ENCODE peak calls at places on chromosomes 1 and 21, in nine cellular contexts. E, I, C, R, A, L, D, X and J are unnamed samples.

GRCh38 chr1:227543283-227544066 is 19.9 kb upstream of the ZNF678 start:
- DNase-seq in R (peak; percentile 3), E (no peak), X (no peak), D (no peak), C (peak; percentile 55), L (no peak), A (no peak), I (no peak), J (no peak)

GRCh38 chr1:145784409-145784808 is 39.5 kb downstream of the RNF115 start:
- DNase-seq in R (no peak), X (no peak), E (no peak), A (no peak), D (no peak), I (no peak), C (no peak), L (no peak), J (no peak)

GRCh38 chr1:171742577-171742922 is 685 bp upstream of the VAMP4 start:
- DNase-seq in C (no peak), R (no peak), I (no peak), A (peak; percentile 22), X (peak; percentile 28), D (no peak), L (peak; percentile 69), E (no peak), J (peak; percentile 13)

GRCh38 chr1:225944951-225945350 is 3.9 kb upstream of the LEFTY2 start:
- DNase-seq in D (no peak), A (no peak), C (peak; percentile 12), X (no peak), E (no peak), I (no peak), R (peak; percentile 85), L (no peak), J (no peak)

GRCh38 chr1:50023292-50024159 is at the start of gene AGBL4:
- DNase-seq in R (no peak), X (peak; percentile 73), C (peak; percentile 78), A (peak; percentile 2), D (no peak), I (no peak), L (peak; percentile 81), E (no peak), J (peak; percentile 13)

GRCh38 chr1:27952147-27952546 is 7.6 kb upstream of the XKR8 start:
- DNase-seq in D (no peak), I (no peak), L (no peak), R (no peak), X (no peak), A (no peak), C (no peak), E (no peak), J (no peak)

GRCh38 chr1:53292690-53293089 is 35.2 kb downstream of the LRP8 start:
- DNase-seq in R (no peak), L (no peak), X (no peak), C (no peak), E (no peak), D (no peak), I (no peak), A (no peak), J (no peak)

GRCh38 chr1:48536477-48536876 is 64.5 kb upstream of the SPATA6 start:
- DNase-seq in E (no peak), D (no peak), R (no peak), I (no peak), A (no peak), L (peak; percentile 28), X (no peak), C (no peak), J (no peak)

GRCh38 chr1:108947871-108948525 is 15.3 kb downstream of the CLCC1 start:
- DNase-seq in C (no peak), I (no peak), E (no peak), A (no peak), D (no peak), X (no peak), L (no peak), R (no peak), J (no peak)

GRCh38 chr21:17441370-17441769 is 71.5 kb upstream of the CXADR start:
- DNase-seq in I (no peak), E (no peak), D (no peak), C (no peak), L (no peak), A (no peak), R (no peak), X (peak; percentile 81), J (peak; percentile 100)

GRCh38 chr1:17718136-17718535 is 37.0 kb upstream of the ACTL8 start:
- DNase-seq in R (no peak), E (no peak), I (no peak), X (no peak), A (no peak), D (no peak), L (no peak), C (no peak), J (no peak)

GRCh38 chr21:44583800-44584147 is 3.4 kb upstream of the KRTAP10-5 start:
- DNase-seq in L (no peak), R (no peak), E (no peak), X (no peak), I (no peak), A (no peak), C (no peak), D (no peak), J (no peak)

GRCh38 chr1:52633291-52633754 is 355 bp downstream of the SHISAL2A start:
- DNase-seq in D (no peak), E (no peak), A (peak; percentile 42), R (peak; percentile 33), X (no peak), L (peak; percentile 15), C (peak; percentile 68), I (peak; percentile 27), J (no peak)

GRCh38 chr1:24140741-24141181 is 2.2 kb downstream of the IL22RA1 start:
- DNase-seq in R (no peak), I (no peak), A (no peak), E (no peak), X (peak; percentile 90), C (peak; percentile 52), D (no peak), L (no peak), J (no peak)

GRCh38 chr1:109954180-109954579 is 30.4 kb upstream of the AHCYL1 start:
- DNase-seq in A (no peak), C (no peak), X (no peak), E (no peak), R (no peak), D (no peak), L (no peak), I (no peak), J (no peak)

GRCh38 chr1:101451888-101452287 is 215.1 kb downstream of the S1PR1 start:
- DNase-seq in C (no peak), E (no peak), I (no peak), R (no peak), A (peak; percentile 14), D (no peak), X (no peak), L (no peak), J (no peak)

GRCh38 chr21:31872452-31873274 is at the start of gene HUNK:
- DNase-seq in X (peak; percentile 73), D (no peak), A (peak; percentile 16), R (peak; percentile 36), E (no peak), L (peak; percentile 66), I (peak; percentile 61), C (peak; percentile 84), J (no peak)

GRCh38 chr1:156885314-156885713 is 8.2 kb upstream of the PEAR1 start:
- DNase-seq in C (no peak), X (no peak), R (no peak), I (no peak), E (no peak), D (no peak), L (no peak), A (no peak), J (no peak)

GRCh38 chr21:38323721-38324591 is 67.2 kb downstream of the KCNJ15 start:
- DNase-seq in A (no peak), L (peak; percentile 97), E (no peak), I (no peak), C (no peak), R (no peak), D (peak; percentile 40), X (no peak), J (no peak)

GRCh38 chr1:244054247-244054923 is 3.3 kb downstream of the ZBTB18 start:
- DNase-seq in D (no peak), R (no peak), X (no peak), E (no peak), L (no peak), I (no peak), A (no peak), C (no peak), J (no peak)

GRCh38 chr1:171984850-171985485 is 143.7 kb downstream of the DNM3 start:
- DNase-seq in C (no peak), E (no peak), D (no peak), A (no peak), I (no peak), X (no peak), R (peak; percentile 14), L (peak; percentile 12), J (no peak)

GRCh38 chr1:9881838-9882249 is 28.2 kb downstream of the CTNNBIP1 start:
- DNase-seq in L (peak; percentile 88), X (no peak), R (no peak), E (no peak), D (no peak), A (no peak), C (no peak), I (no peak), J (no peak)

GRCh38 chr1:229554886-229555621 is 3.5 kb downstream of the ABCB10 start:
- DNase-seq in I (no peak), R (no peak), X (no peak), A (no peak), L (no peak), E (no peak), C (no peak), D (no peak), J (no peak)

GRCh38 chr1:206612129-206612876 is at the start of gene EIF2D:
- DNase-seq in X (peak; percentile 96), D (peak; percentile 92), L (peak; percentile 97), R (peak; percentile 100), E (peak; percentile 89), I (peak; percentile 95), C (peak; percentile 98), A (peak; percentile 98), J (peak; percentile 78)

GRCh38 chr1:210787800-210788199 is 346.1 kb downstream of the KCNH1 start:
- DNase-seq in R (no peak), E (no peak), L (no peak), A (no peak), I (no peak), X (no peak), C (no peak), D (no peak), J (no peak)

GRCh38 chr1:88900883-88901282 is 9.5 kb upstream of the GTF2B start:
- DNase-seq in C (no peak), D (no peak), I (no peak), R (no peak), X (no peak), A (no peak), L (no peak), E (no peak), J (no peak)

GRCh38 chr1:11757047-11757446 is 4.9 kb upstream of the C1orf167 start:
- DNase-seq in D (no peak), X (no peak), L (no peak), R (no peak), E (no peak), C (no peak), I (no peak), A (no peak), J (no peak)